ENCODE peak calls at places on chromosomes 3 and 15, in eight cellular contexts. Q is PC-9; M is GM12878; I is CD4-positive, CD25-positive, alpha-beta regulatory T cell; U is tibial nerve; W is MG63; E is IMR-90; N is CD8-positive, alpha-beta memory T cell. A is an unnamed sample. For H3K9me3, the result is how much of the 10 kb centered on the place peaks cover.

GRCh38 chr3:194675680-194676079 is 3.7 kb upstream of the LSG1 start:
- DNase-seq in N (no peak), Q (no peak), W (no peak), I (no peak), U (no peak), M (no peak), E (no peak), A (no peak)

GRCh38 chr15:73899197-73900128 is 26.1 kb downstream of the TBC1D21 start:
- DNase-seq in I (no peak), N (no peak), E (peak), M (no peak), Q (no peak), W (peak), U (no peak), A (peak)

GRCh38 chr3:105788548-105789036 is 80.2 kb downstream of the CBLB start:
- DNase-seq in E (no peak), U (no peak), M (no peak), I (no peak), Q (no peak), N (no peak), W (no peak), A (no peak)

GRCh38 chr3:42175841-42176240 is 84.7 kb downstream of the TRAK1 start:
- DNase-seq in W (no peak), I (no peak), Q (no peak), M (no peak), N (no peak), U (no peak), E (no peak), A (no peak)

GRCh38 chr3:148077318-148077923 is 620.3 kb upstream of the AGTR1 start:
- DNase-seq in W (no peak), E (peak), Q (no peak), U (no peak), N (no peak), M (no peak), I (peak), A (peak)

GRCh38 chr15:60511351-60512157 is 32.6 kb upstream of the ICE2 start:
- DNase-seq in N (peak), U (no peak), I (no peak), M (no peak), E (peak), W (no peak), Q (no peak), A (no peak)

GRCh38 chr15:82680200-82681102 is 29.2 kb downstream of the AP3B2 start:
- DNase-seq in U (no peak), E (no peak), M (no peak), Q (no peak), I (peak), N (peak), W (no peak), A (peak)

GRCh38 chr3:50674349-50675178 is at the start of gene DOCK3:
- DNase-seq in U (no peak), W (peak), N (peak), Q (no peak), M (no peak), I (peak), E (peak), A (peak)

GRCh38 chr15:75532413-75533250 is 46.5 kb downstream of the PTPN9 start:
- DNase-seq in Q (peak), E (peak), I (no peak), W (peak), N (no peak), M (no peak), U (peak), A (peak)

GRCh38 chr15:69697913-69698312 is 245.3 kb downstream of the RPLP1 start:
- DNase-seq in M (no peak), Q (no peak), I (no peak), U (peak), E (no peak), W (no peak), N (no peak), A (no peak)

GRCh38 chr3:29335438-29335837 is 54.6 kb downstream of the RBMS3 start:
- DNase-seq in M (no peak), W (peak), N (no peak), Q (no peak), U (peak), I (no peak), E (peak), A (peak)

GRCh38 chr3:188188911-188189310 is 35.0 kb downstream of the LPP start:
- DNase-seq in M (no peak), U (no peak), Q (no peak), I (no peak), W (no peak), E (no peak), N (no peak), A (no peak)

GRCh38 chr3:48679416-48680380 is 6.0 kb downstream of the NCKIPSD start:
- DNase-seq in I (no peak), N (no peak), Q (no peak), U (no peak), E (no peak), W (no peak), M (no peak), A (peak)

GRCh38 chr3:146133436-146133835 is 27.5 kb downstream of the PLOD2 start:
- DNase-seq in N (no peak), M (no peak), E (peak), I (no peak), Q (no peak), W (no peak), U (no peak), A (peak)

GRCh38 chr3:57958642-57959406 is 49.4 kb upstream of the FLNB start:
- DNase-seq in M (no peak), Q (peak), E (no peak), U (no peak), N (no peak), W (no peak), I (no peak), A (peak)

GRCh38 chr3:117063910-117064309 is 354.3 kb downstream of the TUSC7 start:
- DNase-seq in W (no peak), Q (no peak), E (peak), M (no peak), U (no peak), N (no peak), I (no peak), A (no peak)

GRCh38 chr15:81410318-81410753 is 36.3 kb upstream of the TMC3 start:
- DNase-seq in E (peak), Q (no peak), W (peak), U (peak), I (peak), N (peak), M (no peak), A (peak)

GRCh38 chr3:9701006-9701405 is 2.6 kb upstream of the CPNE9 start:
- DNase-seq in W (no peak), N (no peak), U (no peak), M (no peak), I (no peak), Q (no peak), E (no peak), A (peak)

GRCh38 chr3:72699631-72700030 is 148.6 kb downstream of the SHQ1 start:
- DNase-seq in U (no peak), E (no peak), Q (no peak), W (no peak), N (no peak), I (no peak), M (no peak), A (no peak)

GRCh38 chr3:23735575-23736326 is 70.0 kb upstream of the UBE2E1 start:
- DNase-seq in N (no peak), Q (no peak), E (no peak), U (no peak), W (no peak), M (no peak), I (no peak), A (no peak)

GRCh38 chr15:39642011-39642640 is 61.2 kb downstream of the THBS1 start:
- DNase-seq in N (no peak), W (no peak), U (no peak), M (no peak), E (peak), I (no peak), Q (peak), A (no peak)

GRCh38 chr15:65553691-65554090 is 23.4 kb downstream of the HACD3 start:
- DNase-seq in M (no peak), W (no peak), N (no peak), Q (no peak), E (no peak), U (no peak), I (no peak), A (no peak)

GRCh38 chr3:100360757-100361496 is 26.4 kb downstream of the NIT2 start:
- DNase-seq in Q (peak), U (no peak), E (no peak), N (no peak), W (no peak), M (no peak), I (no peak), A (no peak)

GRCh38 chr15:76139368-76140068 is 79.7 kb downstream of the TMEM266 start:
- DNase-seq in U (peak), M (peak), N (peak), E (peak), W (peak), Q (peak), I (peak), A (peak)

GRCh38 chr3:11618897-11619296 is 24.8 kb downstream of the VGLL4 start:
- DNase-seq in M (no peak), W (no peak), Q (no peak), U (no peak), N (no peak), E (no peak), I (no peak), A (no peak)

GRCh38 chr3:110101361-110101760 is 764.0 kb upstream of the DPPA4 start:
- DNase-seq in I (no peak), U (no peak), N (no peak), Q (no peak), W (no peak), M (no peak), E (peak), A (no peak)

GRCh38 chr15:93300796-93301195 is 211.8 kb upstream of the RGMA start:
- DNase-seq in M (no peak), N (no peak), Q (no peak), I (no peak), W (no peak), E (no peak), U (no peak), A (no peak)

GRCh38 chr3:175107231-175107630 is 248.1 kb downstream of the NAALADL2 start:
- DNase-seq in E (peak), U (no peak), Q (no peak), W (peak), N (no peak), I (no peak), M (no peak), A (no peak)

GRCh38 chr3:69823710-69824109 is 84.4 kb downstream of the MITF start:
- DNase-seq in I (no peak), U (no peak), E (peak), M (no peak), Q (no peak), W (no peak), N (no peak), A (no peak)

GRCh38 chr3:23845361-23845760 is 39.6 kb downstream of the UBE2E1 start:
- DNase-seq in M (no peak), I (no peak), N (no peak), Q (no peak), W (no peak), E (no peak), U (no peak), A (no peak)

GRCh38 chr15:26632500-26632899 is 140.4 kb downstream of the GABRB3 start:
- DNase-seq in Q (no peak), I (no peak), N (no peak), U (no peak), M (no peak), E (no peak), W (no peak), A (no peak)

GRCh38 chr15:26631894-26632293 is 141.0 kb downstream of the GABRB3 start:
- DNase-seq in U (no peak), I (no peak), W (no peak), M (no peak), E (no peak), Q (no peak), N (no peak), A (no peak)

GRCh38 chr15:26628071-26628470 is 144.8 kb downstream of the GABRB3 start:
- DNase-seq in Q (no peak), E (no peak), I (no peak), N (no peak), M (no peak), W (peak), U (no peak), A (no peak)

GRCh38 chr15:26630857-26631256 is 142.0 kb downstream of the GABRB3 start:
- DNase-seq in I (no peak), E (no peak), U (no peak), W (no peak), N (no peak), M (no peak), Q (no peak), A (no peak)

GRCh38 chr15:26628879-26629529 is 143.9 kb downstream of the GABRB3 start:
- DNase-seq in I (peak), W (peak), E (peak), M (no peak), Q (no peak), N (no peak), U (peak), A (no peak)
- H3K9me3 ChIP-seq in I (under half), W (under half), E (under half), M (under half), Q (under half), N (under half), U (under half), A (under half)

GRCh38 chr3:13706886-13707285 is 158.0 kb downstream of the FBLN2 start:
- DNase-seq in N (no peak), W (no peak), Q (no peak), E (no peak), I (no peak), M (no peak), U (no peak), A (no peak)

GRCh38 chr3:13705702-13706280 is 156.9 kb downstream of the FBLN2 start:
- DNase-seq in M (no peak), N (no peak), Q (no peak), I (no peak), U (no peak), E (no peak), W (no peak), A (no peak)

GRCh38 chr3:13705051-13705450 is 156.1 kb downstream of the FBLN2 start:
- DNase-seq in Q (no peak), W (no peak), U (no peak), E (no peak), M (no peak), I (no peak), N (no peak), A (no peak)

GRCh38 chr3:13707456-13707855 is 158.5 kb downstream of the FBLN2 start:
- DNase-seq in M (no peak), Q (no peak), U (no peak), I (no peak), W (no peak), E (no peak), N (no peak), A (no peak)

GRCh38 chr3:13706451-13706850 is 157.5 kb downstream of the FBLN2 start:
- DNase-seq in W (no peak), Q (no peak), U (no peak), N (no peak), E (no peak), M (no peak), I (no peak), A (no peak)
- H3K9me3 ChIP-seq in W (under half), Q (under half), U (under half), N (under half), E (under half), M (under half), I (under half), A (under half)

GRCh38 chr15:99594916-99595315 is 29.1 kb downstream of the MEF2A start:
- DNase-seq in W (no peak), U (no peak), Q (no peak), M (no peak), E (peak), N (no peak), I (no peak), A (no peak)
- H3K9me3 ChIP-seq in W (under half), U (under half), Q (under half), M (under half), E (under half), N (under half), I (under half), A (under half)

GRCh38 chr15:24957691-24958090 is 2.9 kb downstream of the SNRPN start:
- DNase-seq in M (no peak), Q (no peak), N (no peak), U (no peak), E (no peak), W (no peak), I (no peak), A (no peak)

GRCh38 chr15:24966364-24967103 is 11.7 kb downstream of the SNRPN start:
- DNase-seq in U (no peak), W (no peak), M (no peak), I (no peak), E (no peak), Q (no peak), N (no peak), A (no peak)

GRCh38 chr15:24961967-24962366 is 7.2 kb downstream of the SNRPN start:
- DNase-seq in N (no peak), E (no peak), I (no peak), W (no peak), U (no peak), Q (no peak), M (no peak), A (no peak)

GRCh38 chr15:24962880-24963279 is 8.1 kb downstream of the SNRPN start:
- DNase-seq in W (no peak), I (no peak), Q (no peak), N (no peak), E (no peak), M (no peak), U (no peak), A (no peak)
- H3K9me3 ChIP-seq in W (under half), I (under half), Q (under half), N (under half), E (under half), M (under half), U (under half), A (under half)

DNA sequence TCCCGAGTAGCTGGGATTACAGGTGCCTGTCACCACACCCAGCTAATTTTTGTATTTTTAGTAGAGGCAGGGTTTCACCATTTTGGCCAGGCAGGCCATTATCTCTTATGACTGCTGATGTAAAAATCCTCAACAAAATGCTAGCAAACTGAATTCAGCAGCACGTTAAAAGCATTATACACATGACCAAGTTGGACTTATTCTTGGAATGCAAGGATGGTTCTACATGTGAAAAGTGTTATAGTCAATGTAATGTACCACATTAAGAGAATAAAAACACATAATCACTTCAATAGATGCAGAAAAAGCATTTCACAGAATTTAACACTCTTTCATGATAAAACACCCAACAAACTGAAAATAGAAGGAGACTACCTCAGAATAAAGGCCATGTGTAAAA is 20.2 kb downstream of the RNF13 start:
- DNase-seq in W (no peak), Q (no peak), M (no peak), U (no peak), E (no peak), N (no peak), I (no peak), A (no peak)
- H3K9me3 ChIP-seq in W (half or more), Q (under half), M (under half), U (under half), E (under half), N (under half), I (half or more), A (under half)

A was measured in trophoblast cell.